ENCODE peak calls at places on chromosomes 1 and 21, in five cellular contexts. C, H, Y, W and B are unnamed samples.

GRCh38 chr1:97986041-97987005 is 65.5 kb upstream of the DPYD start:
- DNase-seq in C (no peak), H (no peak), Y (no peak), W (peak; percentile 15), B (no peak)

GRCh38 chr1:220706480-220706879 is 16.3 kb downstream of the C1orf115 start:
- DNase-seq in C (no peak), H (no peak), Y (no peak), W (no peak), B (no peak)

GRCh38 chr1:159867322-159868064 is 5.0 kb upstream of the VSIG8 start:
- DNase-seq in C (peak; percentile 40), H (no peak), Y (no peak), W (peak; percentile 57), B (no peak)

GRCh38 chr1:54118704-54119103 is 34.1 kb downstream of the CDCP2 start:
- DNase-seq in C (no peak), H (no peak), Y (no peak), W (peak; percentile 16), B (no peak)

GRCh38 chr1:94739521-94740061 is 80.6 kb upstream of the SLC44A3 start:
- DNase-seq in C (no peak), H (no peak), Y (no peak), W (peak; percentile 92), B (no peak)

GRCh38 chr21:43824250-43824882 is 35.0 kb downstream of the RRP1 start:
- DNase-seq in C (no peak), H (peak; percentile 65), Y (no peak), W (peak; percentile 44), B (no peak)

GRCh38 chr1:204728045-204728444 is 42.5 kb upstream of the LRRN2 start:
- DNase-seq in C (no peak), H (no peak), Y (no peak), W (no peak), B (no peak)

GRCh38 chr1:184056921-184057496 is 5.5 kb downstream of the TSEN15 start:
- DNase-seq in C (no peak), H (no peak), Y (no peak), W (peak; percentile 80), B (no peak)

GRCh38 chr1:205309741-205310140 is 11.8 kb downstream of the NUAK2 start:
- DNase-seq in C (no peak), H (no peak), Y (no peak), W (no peak), B (no peak)

GRCh38 chr1:34682452-34683223 is 72.2 kb upstream of the GJB5 start:
- DNase-seq in C (no peak), H (no peak), Y (no peak), W (no peak), B (no peak)

GRCh38 chr21:28444131-28444530 is 548.5 kb downstream of the LTN1 start:
- DNase-seq in C (no peak), H (no peak), Y (no peak), W (peak; percentile 56), B (no peak)

GRCh38 chr1:233144434-233144833 is 151.1 kb downstream of the PCNX2 start:
- DNase-seq in C (no peak), H (no peak), Y (no peak), W (no peak), B (no peak)

GRCh38 chr1:97308131-97308530 is 586.5 kb downstream of the PTBP2 start:
- DNase-seq in C (no peak), H (no peak), Y (no peak), W (peak; percentile 20), B (no peak)